ENCODE peak calls at places on chromosomes 6 and 20, in four cellular contexts. N is B cell, K is pancreas, F is heart right ventricle. J is an unnamed sample.

GRCh38 chr6:106081715-106082114 is 4.4 kb upstream of the PRDM1 start:
- DNase-seq in N (no peak), K (no peak), F (no peak), J (no peak)

GRCh38 chr6:56914791-56915658 is 39.9 kb upstream of the BEND6 start:
- DNase-seq in N (no peak), K (no peak), F (peak; percentile 33), J (no peak)

GRCh38 chr6:160177220-160177619 is 55.6 kb downstream of the SLC22A1 start:
- DNase-seq in N (no peak), K (no peak), F (no peak), J (no peak)

GRCh38 chr6:14582731-14583130 is 465.2 kb downstream of the CD83 start:
- DNase-seq in N (no peak), K (no peak), F (no peak), J (no peak)

GRCh38 chr6:3940703-3941102 is 91.5 kb downstream of the FAM50B start:
- DNase-seq in N (no peak), K (no peak), F (no peak), J (no peak)

GRCh38 chr6:123945386-123945785 is 141.7 kb downstream of the NKAIN2 start:
- DNase-seq in N (no peak), K (no peak), F (no peak), J (no peak)

GRCh38 chr20:38426006-38426405 is 9.1 kb downstream of the SNHG17 start:
- DNase-seq in N (no peak), K (no peak), F (no peak), J (no peak)

GRCh38 chr20:26167499-26167898 is 470.8 kb upstream of the ZNF337 start:
- DNase-seq in N (no peak), K (no peak), F (no peak), J (no peak)

GRCh38 chr6:155276638-155277037 is 12.8 kb downstream of the CLDN20 start:
- DNase-seq in N (no peak), K (no peak), F (no peak), J (no peak)

GRCh38 chr6:108841377-108841855 is 6.8 kb upstream of the ARMC2 start:
- DNase-seq in N (no peak), K (no peak), F (peak; percentile 18), J (peak; percentile 75)

GRCh38 chr6:19438566-19439353 is 398.4 kb upstream of the ID4 start:
- DNase-seq in N (no peak), K (no peak), F (no peak), J (no peak)

GRCh38 chr6:117264487-117265424 is 602 bp upstream of the VGLL2 start:
- DNase-seq in N (peak; percentile 38), K (no peak), F (no peak), J (no peak)

GRCh38 chr20:36116813-36117441 is 37.6 kb upstream of the EPB41L1 start:
- DNase-seq in N (no peak), K (no peak), F (no peak), J (no peak)

DNA sequence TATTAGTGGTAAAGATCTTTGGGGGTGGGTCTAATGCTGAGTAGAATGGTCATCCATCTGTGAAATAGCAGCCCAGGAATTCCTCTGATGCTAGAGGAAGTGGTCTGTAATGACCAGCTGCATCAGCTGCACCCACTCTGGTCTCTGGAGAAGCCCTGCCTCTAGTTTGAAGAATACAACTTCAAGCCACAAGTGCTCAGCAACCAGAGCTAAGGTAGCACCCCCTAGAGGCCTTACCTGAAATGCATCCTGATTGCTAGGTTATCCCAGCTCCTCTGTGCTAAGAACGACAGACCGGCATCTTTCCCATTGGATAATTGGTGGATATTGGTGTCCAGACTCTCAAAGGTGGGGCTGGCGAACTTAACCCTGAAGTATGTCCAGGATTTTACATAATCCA is 58.2 kb downstream of the DNAH8 start:
- DNase-seq in N (no peak), K (no peak), F (no peak), J (no peak)
- TF ChIP-seq CTCF in N (peak; percentile 24), K (no peak), F (no peak), J (peak; percentile 23)

GRCh38 chr6:79430913-79431312 is 106.3 kb downstream of the LCA5 start:
- DNase-seq in N (no peak), K (no peak), F (no peak), J (no peak)

GRCh38 chr6:79427721-79428120 is 109.5 kb downstream of the LCA5 start:
- DNase-seq in N (no peak), K (no peak), F (no peak), J (no peak)

GRCh38 chr6:79426625-79427278 is 110.5 kb downstream of the LCA5 start:
- DNase-seq in N (no peak), K (no peak), F (no peak), J (no peak)

GRCh38 chr6:79432726-79433125 is 104.5 kb downstream of the LCA5 start:
- DNase-seq in N (no peak), K (no peak), F (no peak), J (no peak)

DNA sequence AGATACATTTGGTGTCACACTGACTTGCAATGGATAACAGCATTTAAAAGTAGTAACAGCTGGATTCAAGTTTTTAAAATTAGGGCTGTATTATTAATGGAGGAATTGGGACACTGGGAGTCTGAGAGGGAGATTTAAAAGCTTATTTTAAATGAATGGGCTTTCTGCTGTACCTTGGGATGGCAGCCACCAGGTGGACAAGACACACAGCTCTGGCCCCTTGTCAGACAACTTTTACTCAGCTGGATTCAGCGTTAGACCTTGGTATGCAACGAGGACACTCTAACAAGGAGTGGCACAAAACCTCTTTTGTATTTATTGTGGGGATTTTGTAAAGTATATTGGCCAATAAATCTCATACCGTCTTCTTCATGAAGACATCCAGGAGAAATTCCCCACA is 105.8 kb downstream of the LCA5 start:
- DNase-seq in N (no peak), K (no peak), F (no peak), J (no peak)
- TF ChIP-seq CTCF in N (no peak), K (no peak), F (no peak), J (peak; percentile 16)

GRCh38 chr6:144265390-144265789 is 19.7 kb upstream of the UTRN start:
- DNase-seq in N (peak; percentile 64), K (no peak), F (peak; percentile 29), J (no peak)

GRCh38 chr6:144263786-144264185 is 21.3 kb upstream of the UTRN start:
- DNase-seq in N (no peak), K (no peak), F (no peak), J (no peak)

GRCh38 chr6:144264270-144265060 is 20.7 kb upstream of the UTRN start:
- DNase-seq in N (no peak), K (no peak), F (no peak), J (no peak)

GRCh38 chr6:144265061-144265357 is 20.1 kb upstream of the UTRN start:
- DNase-seq in N (no peak), K (no peak), F (no peak), J (no peak)

DNA sequence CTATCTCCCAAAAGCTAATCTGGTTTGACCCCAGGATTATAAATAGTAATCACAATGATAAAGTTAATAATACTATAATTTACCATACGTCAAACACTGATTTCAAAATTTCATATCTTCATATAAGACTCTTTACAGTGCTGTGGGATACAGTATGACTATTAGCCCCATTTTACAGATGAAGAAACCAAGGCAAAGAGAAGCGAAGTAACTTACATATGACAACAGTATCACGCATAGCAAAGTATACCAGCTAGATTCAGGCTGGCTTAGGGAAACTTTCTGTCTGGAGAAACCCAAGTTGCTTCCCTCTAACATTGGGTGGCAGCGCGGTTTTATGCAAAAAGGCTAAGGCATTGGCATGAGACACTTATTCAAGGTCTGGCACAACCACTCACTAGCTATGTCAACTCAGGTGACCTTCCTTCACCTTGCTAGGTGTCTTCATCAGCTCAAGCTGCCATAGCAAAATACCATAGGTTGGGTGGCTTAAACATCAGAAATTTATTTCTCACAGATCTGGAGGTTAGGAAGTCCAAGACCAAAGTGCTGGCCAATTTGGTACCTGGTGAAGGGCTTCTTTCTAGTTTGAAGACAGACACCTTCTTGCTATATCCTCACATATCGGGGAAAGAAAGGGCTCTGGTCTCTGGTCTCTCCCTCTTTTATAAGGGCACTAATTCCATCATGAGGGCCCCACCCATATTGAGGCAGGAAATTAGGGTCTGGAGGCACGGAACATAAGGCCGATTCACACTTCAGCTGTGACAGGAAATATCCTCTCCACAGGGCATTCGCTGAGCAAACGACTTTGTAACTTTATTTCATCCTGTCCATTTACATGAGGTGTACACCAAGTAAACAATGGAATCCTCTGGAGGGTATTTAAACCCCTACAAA is 22.4 kb upstream of the UTRN start:
- DNase-seq in N (no peak), K (no peak), F (no peak), J (no peak)
- TF ChIP-seq CTCF in N (no peak), K (no peak), F (no peak), J (no peak)

GRCh38 chr6:32148289-32148688 is 3.5 kb downstream of the PRRT1 start:
- DNase-seq in N (no peak), K (no peak), F (no peak), J (no peak)

GRCh38 chr6:32147401-32148132 is 4.2 kb downstream of the PRRT1 start:
- DNase-seq in N (no peak), K (no peak), F (no peak), J (no peak)

GRCh38 chr6:32149577-32149845 is 2.2 kb downstream of the PRRT1 start:
- DNase-seq in N (no peak), K (no peak), F (no peak), J (no peak)

GRCh38 chr6:32149932-32150920 is 1.5 kb downstream of the PRRT1 start:
- DNase-seq in N (no peak), K (no peak), F (no peak), J (no peak)

DNA sequence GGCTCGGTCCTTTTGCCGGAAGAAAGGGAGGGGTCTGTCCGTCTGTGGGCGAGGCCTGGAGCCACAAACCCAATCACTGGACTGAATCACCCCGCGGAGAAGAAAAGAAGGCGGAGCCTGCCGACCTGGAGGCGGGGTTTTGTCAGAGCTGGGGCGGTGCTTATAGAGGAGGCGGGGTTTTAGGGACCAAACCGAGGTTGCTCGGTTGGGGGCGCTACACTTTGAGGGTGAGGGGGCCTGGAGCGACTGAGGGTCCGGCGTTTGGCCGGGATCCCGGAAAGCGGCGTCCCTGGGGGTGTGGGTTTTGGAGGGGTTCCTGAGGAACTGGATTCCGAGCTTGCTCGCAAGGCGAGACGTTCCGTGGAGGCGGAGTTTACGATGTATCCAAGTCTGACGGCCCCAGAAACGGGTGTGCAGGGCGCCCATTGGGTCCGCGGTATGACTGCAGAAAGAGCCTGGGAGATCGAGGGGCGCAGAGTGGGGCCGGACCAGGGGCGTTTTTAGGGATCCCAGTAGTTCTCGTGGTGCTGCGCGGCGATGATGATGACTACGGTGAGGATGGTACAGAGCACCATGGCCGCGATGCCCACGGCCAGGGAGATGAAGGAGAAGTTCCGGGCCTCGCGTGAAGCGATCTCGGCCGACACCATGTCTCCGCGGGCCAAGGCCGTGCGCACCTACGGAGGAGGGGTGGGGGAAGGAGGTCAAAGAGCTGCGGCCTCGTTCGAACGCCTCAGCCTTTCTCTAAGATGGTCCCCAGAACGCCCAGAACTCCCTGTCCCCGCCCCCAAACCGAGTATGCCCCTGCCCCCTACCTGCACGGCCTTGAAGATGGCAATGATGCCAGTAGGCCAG is 2.8 kb downstream of the PRRT1 start:
- DNase-seq in N (peak; percentile 58), K (peak; percentile 88), F (peak; percentile 53), J (peak; percentile 85)
- TF ChIP-seq CTCF in N (peak; percentile 12), K (no peak), F (no peak), J (peak; percentile 70)

J was measured in CD14-positive monocyte.